ENCODE peak calls at places on chromosomes 5 and 9, in five cellular contexts. B is uterus, Y is heart left ventricle, L is K562, O is GM12878. R is an unnamed sample.

GRCh38 chr5:11588803-11589202 is 315.4 kb downstream of the CTNND2 start:
- DNase-seq in Y (no peak), B (no peak), L (no peak), O (no peak), R (no peak)

GRCh38 chr5:42908086-42908485 is 96.4 kb upstream of the SELENOP start:
- DNase-seq in Y (no peak), O (no peak), B (no peak), L (no peak), R (no peak)

GRCh38 chr9:89543621-89544279 is 45.8 kb upstream of the SEMA4D start:
- DNase-seq in L (no peak), O (no peak), B (no peak), Y (no peak), R (no peak)

GRCh38 chr9:93968451-93969327 is 13.5 kb upstream of the BARX1 start:
- DNase-seq in B (no peak), L (no peak), O (no peak), Y (no peak), R (peak)

GRCh38 chr9:36575411-36575882 is 2.8 kb downstream of the MELK start:
- DNase-seq in B (no peak), O (no peak), L (no peak), Y (no peak), R (no peak)

GRCh38 chr5:122877518-122877917 is 32.1 kb downstream of the SNX24 start:
- DNase-seq in O (no peak), B (no peak), L (no peak), Y (no peak), R (no peak)

GRCh38 chr9:83574482-83574881 is 36.3 kb upstream of the FRMD3 start:
- DNase-seq in B (no peak), Y (no peak), O (no peak), L (no peak), R (no peak)

GRCh38 chr9:112200699-112201098 is 25.6 kb upstream of the SUSD1 start:
- DNase-seq in Y (no peak), B (no peak), O (no peak), L (no peak), R (no peak)

GRCh38 chr5:134892282-134892681 is 12.6 kb upstream of the PCBD2 start:
- DNase-seq in L (no peak), Y (no peak), O (no peak), B (no peak), R (no peak)

GRCh38 chr5:97600486-97600885 is 417.4 kb upstream of the RIOK2 start:
- DNase-seq in Y (no peak), B (no peak), L (no peak), O (no peak), R (no peak)

GRCh38 chr5:93277001-93277400 is 304.0 kb downstream of the NR2F1-AS1 start:
- DNase-seq in B (no peak), L (no peak), O (no peak), Y (no peak), R (no peak)

GRCh38 chr5:154198611-154199230 is 8.2 kb downstream of the GALNT10 start:
- DNase-seq in L (no peak), Y (no peak), B (no peak), O (no peak), R (peak)

GRCh38 chr5:179322071-179323025 is 22.9 kb downstream of the ADAMTS2 start:
- DNase-seq in O (no peak), Y (peak), B (peak), L (no peak), R (no peak)

GRCh38 chr5:134420326-134420725 is 8.6 kb upstream of the CDKN2AIPNL start:
- DNase-seq in L (no peak), Y (no peak), B (no peak), O (no peak), R (no peak)

GRCh38 chr5:124527220-124527991 is 219.0 kb downstream of the ZNF608 start:
- DNase-seq in Y (no peak), L (no peak), B (no peak), O (no peak), R (no peak)

GRCh38 chr9:105291422-105291859 is 47.0 kb downstream of the SLC44A1 start:
- DNase-seq in Y (no peak), O (no peak), B (no peak), L (no peak), R (no peak)

GRCh38 chr9:126676685-126677143 is 63.0 kb downstream of the LMX1B start:
- DNase-seq in O (no peak), L (no peak), B (no peak), Y (no peak), R (no peak)

GRCh38 chr5:31531543-31531887 is 378 bp downstream of the DROSHA start:
- DNase-seq in O (no peak), Y (no peak), L (peak), B (no peak), R (peak)

GRCh38 chr5:74042559-74043357 is 416.8 kb downstream of the ARHGEF28 start:
- DNase-seq in Y (no peak), O (no peak), B (no peak), L (no peak), R (peak)

GRCh38 chr5:35990941-35991592 is at the start of gene UGT3A1:
- DNase-seq in Y (no peak), B (no peak), O (no peak), L (no peak), R (no peak)

GRCh38 chr5:35158627-35159369 is 71.5 kb downstream of the PRLR start:
- DNase-seq in B (no peak), L (no peak), Y (no peak), O (no peak), R (no peak)

GRCh38 chr9:86921141-86921868 is 26.0 kb downstream of the GAS1 start:
- DNase-seq in L (no peak), Y (no peak), O (no peak), B (no peak), R (no peak)

GRCh38 chr9:136615631-136616306 is 46.9 kb upstream of the EGFL7 start:
- DNase-seq in O (no peak), B (no peak), Y (no peak), L (no peak), R (no peak)

GRCh38 chr9:82436480-82436879 is 447.9 kb downstream of the SPATA31D1 start:
- DNase-seq in Y (no peak), L (no peak), O (no peak), B (no peak), R (no peak)

GRCh38 chr5:135222171-135222681 is 176.8 kb downstream of the MACROH2A1 start:
- DNase-seq in O (no peak), Y (no peak), B (peak), L (no peak), R (peak)

GRCh38 chr9:119078015-119078414 is 291.2 kb downstream of the BRINP1 start:
- DNase-seq in L (no peak), B (no peak), O (no peak), Y (no peak), R (no peak)

GRCh38 chr5:139946006-139946405 is 97.1 kb downstream of the NRG2 start:
- DNase-seq in O (no peak), B (no peak), L (no peak), Y (no peak), R (no peak)

DNA sequence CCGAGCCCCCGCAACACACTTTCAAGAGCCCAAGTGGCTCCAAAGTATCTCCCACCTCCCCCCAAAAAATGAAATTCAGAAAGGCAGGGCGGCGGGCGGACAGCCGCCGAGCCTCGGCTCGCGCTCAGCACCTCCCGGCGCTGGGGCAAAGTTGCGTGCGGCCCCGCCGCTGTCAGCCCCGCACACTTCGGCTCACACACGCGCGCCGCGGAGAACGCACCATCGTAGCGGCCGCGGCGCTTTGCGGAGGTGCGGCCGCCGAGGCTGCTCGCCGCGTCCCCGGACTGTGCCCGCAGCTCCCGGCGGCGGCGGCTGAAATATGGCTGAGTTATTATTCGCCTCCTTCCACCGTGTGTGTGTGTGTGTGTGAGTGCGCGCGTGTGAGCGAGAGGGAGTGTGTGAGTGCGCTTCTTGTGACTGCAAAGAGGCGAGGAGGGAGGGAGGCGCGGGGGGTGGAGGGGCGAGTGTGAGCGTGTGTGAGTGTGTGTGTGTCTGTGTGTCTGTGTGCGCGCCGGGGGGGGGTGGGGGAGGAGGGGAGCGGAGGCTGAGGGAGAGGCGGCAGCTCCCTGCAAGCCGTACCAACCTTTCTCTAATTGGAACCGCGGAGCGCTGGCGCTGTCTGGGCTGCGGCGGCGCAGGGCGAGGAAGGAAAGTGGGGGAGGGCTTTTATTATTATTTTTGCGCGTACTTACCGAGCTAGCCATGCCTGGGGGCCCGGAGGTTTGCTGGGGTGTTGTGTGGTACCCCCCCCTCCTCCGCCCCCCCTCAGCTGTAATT is 558 bp downstream of the MLLT3 start:
- DNase-seq in Y (peak), O (no peak), L (no peak), B (peak), R (no peak)
- TF ChIP-seq POLR2A in Y (no peak), O (peak), L (no peak), B (no peak), R (no peak)

GRCh38 chr5:17190242-17190778 is 27.1 kb upstream of the BASP1 start:
- DNase-seq in O (no peak), B (peak), Y (no peak), L (peak), R (no peak)

GRCh38 chr5:17192191-17192590 is 25.2 kb upstream of the BASP1 start:
- DNase-seq in O (no peak), L (no peak), B (no peak), Y (no peak), R (no peak)

GRCh38 chr5:17190799-17191391 is 26.5 kb upstream of the BASP1 start:
- DNase-seq in O (no peak), L (no peak), B (no peak), Y (no peak), R (no peak)

GRCh38 chr5:17187401-17187800 is 30.0 kb upstream of the BASP1 start:
- DNase-seq in B (no peak), O (no peak), Y (no peak), L (no peak), R (no peak)

DNA sequence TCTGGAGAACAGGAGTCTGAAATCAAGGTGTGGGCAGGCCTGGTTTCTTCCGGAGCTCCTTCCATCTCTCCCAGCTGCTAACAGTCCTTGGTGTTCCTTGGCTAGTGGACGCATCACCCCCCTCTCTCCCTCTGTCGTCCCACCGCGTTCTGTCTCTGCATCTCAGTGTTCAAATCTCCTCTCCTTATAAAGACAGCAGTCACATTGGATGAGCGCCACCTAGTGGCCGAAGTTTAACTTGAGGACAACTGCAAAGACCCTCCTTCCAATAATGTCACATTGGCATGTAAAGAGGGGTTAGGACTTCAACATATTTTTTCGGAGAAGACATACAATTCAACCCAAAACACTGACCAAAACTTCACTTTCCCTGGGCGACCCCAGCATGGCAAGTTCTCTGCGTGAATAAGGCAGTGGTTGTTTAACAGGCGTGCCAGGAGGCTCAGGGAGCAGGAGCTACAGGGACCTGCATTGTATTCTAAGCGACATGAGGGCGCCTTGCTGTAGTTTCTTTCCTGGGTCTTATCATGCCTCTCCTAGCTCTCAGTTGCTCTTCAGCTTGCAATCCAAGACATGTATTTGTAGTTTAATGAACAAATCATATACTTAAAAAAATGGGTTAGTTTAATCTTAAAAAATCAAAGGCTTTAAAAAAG is 27.9 kb upstream of the BASP1 start:
- DNase-seq in L (peak), Y (peak), O (peak), B (peak), R (no peak)
- TF ChIP-seq POLR2A in L (no peak), Y (no peak), O (no peak), B (no peak), R (no peak)

GRCh38 chr9:129567842-129568559 is 52.9 kb downstream of the C9orf50 start:
- DNase-seq in B (peak), L (peak), O (no peak), Y (no peak), R (peak)
- TF ChIP-seq POLR2A in B (no peak), L (no peak), O (no peak), Y (no peak), R (peak)

DNA sequence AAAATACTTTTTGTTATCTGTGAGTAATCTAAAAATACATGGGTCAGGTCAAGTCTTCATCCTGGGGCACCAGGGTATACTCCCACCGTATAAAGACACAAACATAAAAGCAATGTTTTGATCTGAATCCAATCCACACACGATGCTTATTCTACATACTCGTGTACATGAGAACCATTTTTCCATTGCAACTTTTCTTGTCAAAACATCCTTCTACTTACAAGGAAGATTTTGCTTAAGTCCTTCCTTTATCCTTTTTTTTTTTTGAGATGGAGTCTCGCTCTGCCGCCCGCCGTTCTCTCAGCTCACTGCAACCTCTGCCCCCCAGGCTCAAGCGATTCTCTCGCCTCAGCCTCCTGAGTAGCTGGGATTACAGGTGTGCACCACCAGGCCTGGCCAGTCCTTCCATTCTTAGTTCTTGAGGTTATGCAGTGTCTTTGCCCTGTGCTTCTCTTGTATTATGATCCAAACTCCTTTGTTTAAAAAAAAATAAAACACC is 7.5 kb downstream of the RPL37 start:
- DNase-seq in Y (no peak), L (no peak), B (no peak), O (no peak), R (no peak)
- TF ChIP-seq POLR2A in Y (no peak), L (peak), B (no peak), O (no peak), R (no peak)

GRCh38 chr5:399296-400281 is 43.4 kb upstream of the EXOC3 start:
- DNase-seq in B (peak), Y (peak), O (peak), L (no peak), R (no peak)
- TF ChIP-seq POLR2A in B (no peak), Y (no peak), O (peak), L (no peak), R (no peak)

GRCh38 chr9:27572036-27572435 is 1.2 kb downstream of the C9orf72 start:
- DNase-seq in L (no peak), Y (no peak), B (no peak), O (no peak), R (no peak)

GRCh38 chr9:27572566-27572917 is 739 bp downstream of the C9orf72 start:
- DNase-seq in O (no peak), Y (no peak), L (peak), B (no peak), R (no peak)

GRCh38 chr9:27573699-27574265 is 501 bp upstream of the C9orf72 start:
- DNase-seq in Y (peak), B (peak), L (peak), O (peak), R (peak)

GRCh38 chr9:27569406-27569805 is 3.9 kb downstream of the C9orf72 start:
- DNase-seq in O (no peak), B (no peak), Y (no peak), L (no peak), R (no peak)

GRCh38 chr9:27572918-27573698 is at the start of gene C9orf72:
- DNase-seq in Y (peak), O (no peak), B (peak), L (peak), R (peak)
- TF ChIP-seq POLR2A in Y (no peak), O (peak), B (peak), L (no peak), R (peak)

R was measured in H54.